ENCODE peak calls at places on chromosomes 7 and 10, in four cellular contexts. One of them, this sample, is unnamed.

GRCh38 chr10:48194830-48195229 is 79.7 kb downstream of the FRMPD2 start:
- DNase-seq in adrenal gland: no peak
- DNase-seq in A549: peak
- DNase-seq in ovary: no peak
- DNase-seq in this sample: no peak

GRCh38 chr10:123458933-123459332 is 207.2 kb upstream of the GPR26 start:
- DNase-seq in adrenal gland: no peak
- DNase-seq in A549: no peak
- DNase-seq in ovary: no peak
- DNase-seq in this sample: no peak

GRCh38 chr7:116780966-116781365 is 81.4 kb upstream of the CAPZA2 start:
- DNase-seq in adrenal gland: no peak
- DNase-seq in A549: no peak
- DNase-seq in ovary: no peak
- DNase-seq in this sample: no peak

GRCh38 chr7:61576-62360 is 130.6 kb upstream of the FAM20C start:
- DNase-seq in adrenal gland: no peak
- DNase-seq in A549: no peak
- DNase-seq in ovary: no peak
- DNase-seq in this sample: no peak

GRCh38 chr7:125492521-125492920 is 562.9 kb upstream of the POT1 start:
- DNase-seq in adrenal gland: no peak
- DNase-seq in A549: no peak
- DNase-seq in ovary: no peak
- DNase-seq in this sample: no peak

GRCh38 chr7:153324094-153324493 is 564.5 kb downstream of the ACTR3B start:
- DNase-seq in adrenal gland: no peak
- DNase-seq in A549: no peak
- DNase-seq in ovary: no peak
- DNase-seq in this sample: no peak

GRCh38 chr7:90693939-90694338 is 97.8 kb downstream of the CDK14 start:
- DNase-seq in adrenal gland: no peak
- DNase-seq in A549: no peak
- DNase-seq in ovary: no peak
- DNase-seq in this sample: no peak

GRCh38 chr10:96772239-96772638 is 51.9 kb upstream of the PIK3AP1 start:
- DNase-seq in adrenal gland: no peak
- DNase-seq in A549: no peak
- DNase-seq in ovary: no peak
- DNase-seq in this sample: no peak

GRCh38 chr7:79520543-79520942 is 67.1 kb upstream of the MAGI2 start:
- DNase-seq in adrenal gland: no peak
- DNase-seq in A549: no peak
- DNase-seq in ovary: no peak
- DNase-seq in this sample: no peak

GRCh38 chr10:46530249-46531186 is 25.9 kb downstream of the GPRIN2 start:
- DNase-seq in adrenal gland: no peak
- DNase-seq in A549: peak
- DNase-seq in ovary: no peak
- DNase-seq in this sample: no peak

GRCh38 chr10:23199768-23200511 is 7.8 kb downstream of the PTF1A start:
- DNase-seq in adrenal gland: no peak
- DNase-seq in A549: no peak
- DNase-seq in ovary: no peak
- DNase-seq in this sample: no peak

GRCh38 chr10:72335394-72336258 is 19.1 kb downstream of the DNAJB12 start:
- DNase-seq in adrenal gland: peak
- DNase-seq in A549: no peak
- DNase-seq in ovary: peak
- DNase-seq in this sample: peak

GRCh38 chr7:158805414-158805813 is 23.9 kb downstream of the ESYT2 start:
- DNase-seq in adrenal gland: no peak
- DNase-seq in A549: no peak
- DNase-seq in ovary: no peak
- DNase-seq in this sample: no peak

GRCh38 chr7:43164757-43165156 is 52.3 kb downstream of the HECW1 start:
- DNase-seq in adrenal gland: peak
- DNase-seq in A549: peak
- DNase-seq in ovary: no peak
- DNase-seq in this sample: no peak

GRCh38 chr10:79422178-79422892 is 23.1 kb downstream of the ZCCHC24 start:
- DNase-seq in adrenal gland: no peak
- DNase-seq in A549: no peak
- DNase-seq in ovary: peak
- DNase-seq in this sample: no peak

GRCh38 chr10:116417821-116418220 is 9.8 kb upstream of the PNLIPRP3 start:
- DNase-seq in adrenal gland: no peak
- DNase-seq in A549: no peak
- DNase-seq in ovary: no peak
- DNase-seq in this sample: no peak

GRCh38 chr7:135910393-135911036 is 66.6 kb downstream of the MTPN start:
- DNase-seq in adrenal gland: no peak
- DNase-seq in A549: no peak
- DNase-seq in ovary: no peak
- DNase-seq in this sample: no peak

GRCh38 chr7:121302214-121302745 is 26.5 kb upstream of the WNT16 start:
- DNase-seq in adrenal gland: no peak
- DNase-seq in A549: no peak
- DNase-seq in ovary: no peak
- DNase-seq in this sample: no peak

GRCh38 chr7:130274983-130275649 is 8.5 kb downstream of the CPA2 start:
- DNase-seq in adrenal gland: no peak
- DNase-seq in A549: no peak
- DNase-seq in ovary: no peak
- DNase-seq in this sample: no peak

GRCh38 chr10:98369801-98370200 is 45.2 kb downstream of the PYROXD2 start:
- DNase-seq in adrenal gland: no peak
- DNase-seq in A549: no peak
- DNase-seq in ovary: no peak
- DNase-seq in this sample: no peak

GRCh38 chr10:4353059-4353655 is 472.9 kb upstream of the AKR1E2 start:
- DNase-seq in adrenal gland: no peak
- DNase-seq in A549: no peak
- DNase-seq in ovary: no peak
- DNase-seq in this sample: no peak

GRCh38 chr10:114400091-114400490 is 4.2 kb downstream of the AFAP1L2 start:
- DNase-seq in adrenal gland: no peak
- DNase-seq in A549: no peak
- DNase-seq in ovary: no peak
- DNase-seq in this sample: no peak

GRCh38 chr10:114401195-114401741 is 3.0 kb downstream of the AFAP1L2 start:
- DNase-seq in adrenal gland: no peak
- DNase-seq in A549: no peak
- DNase-seq in ovary: peak
- DNase-seq in this sample: no peak

GRCh38 chr10:114397651-114398145 is 6.6 kb downstream of the AFAP1L2 start:
- DNase-seq in adrenal gland: no peak
- DNase-seq in A549: no peak
- DNase-seq in ovary: peak
- DNase-seq in this sample: no peak

GRCh38 chr10:114398587-114399331 is 5.5 kb downstream of the AFAP1L2 start:
- DNase-seq in adrenal gland: no peak
- DNase-seq in A549: no peak
- DNase-seq in ovary: no peak
- DNase-seq in this sample: no peak

GRCh38 chr10:114399576-114399975 is 4.7 kb downstream of the AFAP1L2 start:
- DNase-seq in adrenal gland: no peak
- DNase-seq in A549: no peak
- DNase-seq in ovary: no peak
- DNase-seq in this sample: no peak
- H3K27ac ChIP-seq in adrenal gland: no peak
- H3K27ac ChIP-seq in A549: no peak
- H3K27ac ChIP-seq in ovary: no peak
- H3K27ac ChIP-seq in this sample: no peak

GRCh38 chr7:151057038-151057736 is 510 bp downstream of the CDK5 start:
- DNase-seq in adrenal gland: peak
- DNase-seq in A549: no peak
- DNase-seq in ovary: no peak
- DNase-seq in this sample: no peak

GRCh38 chr7:151057737-151057988 is at the start of gene CDK5:
- DNase-seq in adrenal gland: no peak
- DNase-seq in A549: no peak
- DNase-seq in ovary: no peak
- DNase-seq in this sample: no peak

GRCh38 chr7:151058766-151059361 is 525 bp upstream of the SLC4A2 start:
- DNase-seq in adrenal gland: peak
- DNase-seq in A549: peak
- DNase-seq in ovary: no peak
- DNase-seq in this sample: no peak

GRCh38 chr7:151057989-151058765 is 480 bp upstream of the CDK5 start:
- DNase-seq in adrenal gland: peak
- DNase-seq in A549: peak
- DNase-seq in ovary: peak
- DNase-seq in this sample: peak

DNA sequence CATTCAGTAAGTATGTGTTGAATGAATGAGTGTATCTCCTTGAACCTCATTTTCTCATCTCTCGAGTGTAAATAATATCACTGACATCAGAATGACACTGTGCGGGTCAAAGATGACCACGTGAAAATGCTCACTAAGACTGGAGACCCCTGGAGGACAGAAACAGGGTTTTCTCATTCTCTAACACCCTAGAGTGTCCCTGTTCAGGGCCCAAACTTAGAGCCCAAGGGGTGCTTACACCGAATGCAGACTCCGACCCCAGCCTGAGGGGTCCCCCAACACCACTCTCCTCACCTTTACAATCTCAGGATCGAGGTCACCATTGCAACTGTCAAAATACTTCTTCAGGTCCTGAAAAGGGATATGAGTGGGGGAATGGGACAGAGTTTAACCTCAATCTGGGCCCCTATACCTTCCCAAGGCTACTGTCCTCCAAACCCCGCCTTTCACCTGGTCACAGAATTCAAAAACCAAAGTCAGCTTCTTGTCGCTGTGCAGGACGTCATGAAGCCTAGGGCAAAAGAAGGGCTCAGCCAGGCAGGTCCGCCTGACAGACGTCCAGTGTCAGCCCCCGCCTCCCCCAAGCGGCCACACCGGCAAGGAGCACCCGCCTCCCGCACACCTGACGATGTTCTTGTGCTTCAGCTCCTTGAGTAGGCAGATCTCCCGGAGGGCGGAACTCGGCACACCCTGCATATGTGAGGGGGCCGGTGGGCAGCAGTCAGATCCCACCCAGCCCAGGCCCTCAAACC is 1.2 kb downstream of the CDK5 start:
- DNase-seq in adrenal gland: no peak
- DNase-seq in A549: no peak
- DNase-seq in ovary: no peak
- DNase-seq in this sample: no peak
- TF ChIP-seq CTCF in adrenal gland: no peak
- TF ChIP-seq CTCF in A549: no peak
- TF ChIP-seq CTCF in ovary: no peak
- TF ChIP-seq CTCF in this sample: peak

DNA sequence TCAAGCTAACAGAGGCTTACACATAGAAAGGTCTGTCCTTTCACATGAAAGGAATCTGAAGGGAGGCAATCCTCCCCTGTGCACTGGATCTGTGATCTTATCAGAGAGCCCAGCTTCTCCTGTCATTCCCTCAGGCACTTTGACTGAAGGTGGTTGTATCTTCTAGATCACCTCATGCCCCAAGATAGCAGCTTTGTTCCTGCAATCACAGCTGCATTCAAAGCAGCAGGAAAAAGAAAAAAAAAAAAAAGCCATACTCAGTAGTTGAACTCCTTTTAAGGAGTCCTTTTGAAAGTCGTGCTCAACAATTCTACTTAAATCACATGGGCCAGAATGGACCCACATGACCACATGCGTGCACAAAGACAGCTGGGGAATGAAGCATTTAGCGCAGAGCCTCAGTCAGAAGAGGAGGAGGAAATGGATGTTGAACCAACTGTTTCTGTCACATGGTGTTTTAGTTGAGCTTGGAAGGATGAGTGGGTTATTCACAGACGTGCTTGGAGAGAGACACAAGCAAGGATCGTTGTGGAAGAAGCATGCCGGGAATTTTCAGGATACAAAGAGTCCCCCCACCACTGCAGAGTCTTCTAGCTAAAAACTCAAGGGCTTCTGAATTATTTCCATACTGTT is 13.0 kb upstream of the PFKP start:
- DNase-seq in adrenal gland: no peak
- DNase-seq in A549: no peak
- DNase-seq in ovary: no peak
- DNase-seq in this sample: no peak
- H3K27ac ChIP-seq in adrenal gland: no peak
- H3K27ac ChIP-seq in A549: no peak
- H3K27ac ChIP-seq in ovary: no peak
- H3K27ac ChIP-seq in this sample: peak

GRCh38 chr10:75303045-75303777 is 67.5 kb upstream of the COMTD1 start:
- DNase-seq in adrenal gland: no peak
- DNase-seq in A549: no peak
- DNase-seq in ovary: no peak
- DNase-seq in this sample: no peak
- TF ChIP-seq CTCF in adrenal gland: no peak
- TF ChIP-seq CTCF in A549: no peak
- TF ChIP-seq CTCF in ovary: no peak
- TF ChIP-seq CTCF in this sample: peak

GRCh38 chr7:26535483-26536069 is 243.9 kb downstream of the SNX10 start:
- DNase-seq in adrenal gland: no peak
- DNase-seq in A549: no peak
- DNase-seq in ovary: no peak
- DNase-seq in this sample: no peak
- H3K27ac ChIP-seq in adrenal gland: no peak
- H3K27ac ChIP-seq in A549: no peak
- H3K27ac ChIP-seq in ovary: no peak
- H3K27ac ChIP-seq in this sample: no peak

DNA sequence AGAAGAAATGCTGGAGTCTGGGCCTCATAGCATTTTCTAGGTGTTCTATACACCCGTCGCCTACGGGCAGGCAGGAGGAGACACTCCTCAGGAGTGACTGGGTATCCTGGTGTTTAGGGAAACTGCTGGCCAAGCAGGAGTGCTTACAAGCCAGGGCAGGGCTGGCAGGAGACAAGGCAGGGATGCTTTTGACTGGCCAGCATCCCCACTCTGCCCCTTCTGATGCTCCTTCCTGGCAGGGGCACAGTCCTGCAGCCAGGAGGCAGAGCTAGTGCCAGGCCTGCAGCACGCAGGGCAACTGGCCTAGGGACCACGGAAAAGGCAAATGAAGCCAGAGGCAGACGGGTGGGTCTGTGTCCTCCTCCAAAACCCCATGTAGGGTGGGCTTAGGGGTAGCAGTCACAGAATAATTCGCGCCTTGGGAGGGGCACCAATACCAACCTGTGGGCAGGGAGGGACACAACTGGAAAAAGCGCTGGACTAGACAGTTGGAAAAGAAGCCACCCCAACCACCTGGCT is 4.9 kb downstream of the IMPDH1 start:
- DNase-seq in adrenal gland: no peak
- DNase-seq in A549: no peak
- DNase-seq in ovary: no peak
- DNase-seq in this sample: no peak
- TF ChIP-seq CTCF in adrenal gland: no peak
- TF ChIP-seq CTCF in A549: no peak
- TF ChIP-seq CTCF in ovary: no peak
- TF ChIP-seq CTCF in this sample: peak

GRCh38 chr7:44486693-44487092 is 3.8 kb downstream of the NUDCD3 start:
- DNase-seq in adrenal gland: no peak
- DNase-seq in A549: peak
- DNase-seq in ovary: no peak
- DNase-seq in this sample: no peak
- H3K27ac ChIP-seq in adrenal gland: no peak
- H3K27ac ChIP-seq in A549: no peak
- H3K27ac ChIP-seq in ovary: no peak
- H3K27ac ChIP-seq in this sample: peak